ENCODE peak calls at places on chromosomes 6 and 20, in seven cellular contexts. S is NB4, F is heart left ventricle, D is prostate gland, N is uterus, H is esophagus squamous epithelium, T is lower leg skin. C is an unnamed sample.

GRCh38 chr20:19710336-19710721 is 47.7 kb upstream of the RIN2 start:
- DNase-seq in T (no peak), D (no peak), F (no peak), N (no peak), S (no peak), H (no peak), C (no peak)

GRCh38 chr6:48560408-48560807 is 449.4 kb upstream of the PTCHD4 start:
- DNase-seq in T (no peak), F (no peak), H (no peak), N (no peak), S (no peak), D (no peak), C (no peak)

GRCh38 chr6:73798592-73798991 is 102.6 kb downstream of the CD109 start:
- DNase-seq in T (no peak), N (peak), H (no peak), F (peak), D (no peak), S (peak), C (no peak)

GRCh38 chr6:105510746-105511145 is 107.9 kb upstream of the PREP start:
- DNase-seq in D (no peak), T (no peak), S (no peak), H (no peak), F (no peak), N (no peak), C (no peak)

GRCh38 chr20:25584905-25585704 is at the start of gene NINL:
- DNase-seq in H (no peak), T (peak), N (peak), F (peak), D (peak), S (no peak), C (peak)

GRCh38 chr20:32278199-32278643 is 770 bp downstream of the KIF3B start:
- DNase-seq in F (no peak), H (no peak), D (no peak), T (no peak), N (no peak), S (peak), C (peak)

GRCh38 chr6:161088676-161089328 is 97.2 kb downstream of the MAP3K4 start:
- DNase-seq in F (no peak), T (no peak), D (no peak), H (no peak), S (peak), N (no peak), C (no peak)

GRCh38 chr20:19981091-19981490 is 36.1 kb upstream of the NAA20 start:
- DNase-seq in H (no peak), D (no peak), T (peak), F (no peak), N (no peak), S (peak), C (no peak)

GRCh38 chr6:2245954-2246863 is 804 bp upstream of the GMDS start:
- DNase-seq in H (peak), N (peak), D (peak), T (peak), S (peak), F (peak), C (peak)

GRCh38 chr6:38975621-38976049 is 72.9 kb upstream of the GLP1R start:
- DNase-seq in H (no peak), S (no peak), N (no peak), D (no peak), F (no peak), T (no peak), C (no peak)

GRCh38 chr6:53794073-53794719 is 609 bp upstream of the LRRC1 start:
- DNase-seq in H (no peak), T (peak), S (peak), N (peak), D (peak), F (peak), C (peak)

GRCh38 chr6:36244641-36245280 is 25.1 kb upstream of the PNPLA1 start:
- DNase-seq in T (no peak), N (no peak), D (no peak), H (no peak), F (no peak), S (no peak), C (no peak)

GRCh38 chr20:4813839-4814695 is 92.4 kb downstream of the PRND start:
- DNase-seq in H (peak), D (no peak), N (no peak), T (no peak), S (peak), F (no peak), C (peak)

GRCh38 chr6:144725731-144726522 is 440.8 kb downstream of the UTRN start:
- DNase-seq in F (peak), D (peak), H (no peak), S (peak), T (no peak), N (no peak), C (no peak)

GRCh38 chr6:34152806-34153565 is 7.1 kb upstream of the GRM4 start:
- DNase-seq in N (no peak), H (no peak), S (no peak), F (no peak), T (peak), D (no peak), C (no peak)

GRCh38 chr6:9543649-9544048 is 871.2 kb downstream of the TFAP2A start:
- DNase-seq in D (no peak), N (no peak), F (no peak), H (no peak), T (no peak), S (peak), C (no peak)

GRCh38 chr6:91569071-91569470 is 982.2 kb upstream of the MAP3K7 start:
- DNase-seq in D (no peak), S (no peak), F (no peak), N (no peak), T (no peak), H (no peak), C (no peak)

GRCh38 chr20:50286609-50287008 is 96.0 kb downstream of the CEBPB start:
- DNase-seq in N (peak), F (no peak), D (no peak), T (peak), S (no peak), H (no peak), C (peak)

GRCh38 chr6:50720623-50721022 is 7.3 kb downstream of the TFAP2D start:
- DNase-seq in F (no peak), S (peak), H (no peak), N (no peak), D (no peak), T (no peak), C (no peak)

GRCh38 chr20:45545754-45546453 is 1.3 kb downstream of the EPPIN start:
- DNase-seq in N (no peak), H (no peak), D (no peak), S (peak), F (no peak), T (no peak), C (no peak)

GRCh38 chr6:34142599-34142998 is 3.3 kb downstream of the GRM4 start:
- DNase-seq in N (no peak), S (no peak), D (no peak), T (no peak), F (no peak), H (no peak), C (no peak)

GRCh38 chr20:53826597-53827291 is 233.1 kb upstream of the ZNF217 start:
- DNase-seq in S (peak), H (no peak), D (no peak), N (no peak), T (no peak), F (no peak), C (peak)

GRCh38 chr6:74431873-74432272 is 735.9 kb downstream of the CD109 start:
- DNase-seq in N (no peak), S (no peak), D (no peak), T (no peak), F (no peak), H (no peak), C (no peak)

GRCh38 chr6:34053721-34054120 is 92.2 kb downstream of the GRM4 start:
- DNase-seq in D (no peak), N (no peak), H (no peak), S (no peak), F (no peak), T (no peak), C (no peak)

GRCh38 chr6:3874069-3874468 is 24.9 kb downstream of the FAM50B start:
- DNase-seq in D (no peak), F (no peak), T (peak), N (no peak), H (no peak), S (no peak), C (no peak)

GRCh38 chr6:36760685-36761435 is 63.2 kb downstream of the RAB44 start:
- DNase-seq in T (no peak), F (no peak), H (no peak), S (no peak), N (no peak), D (no peak), C (no peak)

GRCh38 chr6:129785756-129786135 is 75.4 kb downstream of the TMEM244 start:
- DNase-seq in H (no peak), N (no peak), T (no peak), S (no peak), D (no peak), F (no peak), C (no peak)

GRCh38 chr6:75208564-75209431 is 2.9 kb upstream of the COL12A1 start:
- DNase-seq in D (peak), S (peak), T (peak), F (peak), N (peak), H (peak), C (peak)

GRCh38 chr20:53933232-53933846 is 137.1 kb downstream of the BCAS1 start:
- DNase-seq in N (no peak), T (no peak), S (no peak), D (no peak), H (no peak), F (no peak), C (no peak)

GRCh38 chr20:32600681-32601237 is 15.6 kb upstream of the NOL4L start:
- DNase-seq in D (no peak), T (no peak), S (no peak), N (no peak), H (no peak), F (no peak), C (no peak)

GRCh38 chr20:59783020-59784010 is 150.1 kb downstream of the SYCP2 start:
- DNase-seq in F (peak), D (peak), N (peak), S (peak), H (no peak), T (peak), C (peak)

DNA sequence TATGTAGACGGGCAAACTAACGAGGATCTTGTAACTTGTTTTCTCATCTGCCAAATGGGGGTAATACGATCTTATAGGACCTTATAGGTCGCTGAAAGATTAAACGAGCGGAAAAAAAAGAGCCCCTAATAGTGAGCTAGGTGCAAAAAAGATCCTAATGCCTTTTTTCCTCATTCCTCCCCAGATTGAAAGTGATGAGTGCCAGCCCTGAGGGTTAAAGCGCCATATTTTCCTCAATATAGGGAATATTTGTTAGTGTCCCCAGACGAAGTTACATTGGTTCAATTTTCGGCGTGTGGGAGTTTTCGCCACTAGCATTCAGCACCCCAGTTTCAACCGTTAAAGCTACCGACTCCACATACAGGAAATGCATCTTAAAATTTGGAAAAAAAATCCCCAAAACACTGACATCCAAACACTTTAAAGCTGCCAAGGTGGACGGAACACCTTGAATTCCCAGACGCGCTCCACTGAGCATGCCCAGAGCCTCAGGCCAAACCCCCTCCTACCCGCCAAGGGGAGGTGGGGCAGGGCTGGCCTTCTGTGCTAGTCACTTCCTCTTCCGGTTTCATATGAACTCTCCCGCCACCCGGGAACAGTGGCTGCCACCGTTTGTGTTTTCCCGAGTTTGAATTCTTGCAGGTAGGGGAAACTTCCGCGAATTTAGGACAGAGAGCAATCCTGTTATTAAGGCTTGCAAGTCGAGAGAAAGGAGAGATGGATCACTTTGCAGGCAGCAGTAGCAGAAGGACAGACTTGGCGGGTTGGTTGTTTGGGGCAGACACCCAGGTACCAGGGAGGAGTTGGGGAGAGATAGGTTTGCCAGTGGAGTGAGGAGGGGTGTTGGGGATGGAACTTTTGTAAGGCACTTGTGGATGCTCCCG is at the start of gene PRIM2:
- DNase-seq in T (peak), H (peak), F (peak), N (peak), S (peak), D (peak), C (peak)
- TF ChIP-seq POLR2A in T (no peak), H (no peak), F (peak), N (peak), S (peak), D (peak), C (peak)

GRCh38 chr6:83065511-83066192 is at the start of gene UBE3D:
- DNase-seq in F (peak), H (peak), S (peak), T (peak), N (peak), D (peak), C (peak)
- TF ChIP-seq POLR2A in F (peak), H (no peak), S (peak), T (no peak), N (no peak), D (no peak), C (peak)

GRCh38 chr6:26521485-26522391 is 16.4 kb upstream of the HMGN4 start:
- DNase-seq in T (peak), N (peak), H (peak), F (peak), S (peak), D (peak), C (peak)
- TF ChIP-seq POLR2A in T (peak), N (no peak), H (peak), F (peak), S (no peak), D (peak), C (peak)

GRCh38 chr6:6811151-6812002 is 222.9 kb downstream of the LY86 start:
- DNase-seq in N (no peak), S (peak), D (no peak), H (no peak), T (peak), F (no peak), C (peak)
- TF ChIP-seq POLR2A in N (no peak), S (no peak), D (peak), H (no peak), T (no peak), F (no peak), C (peak)

GRCh38 chr20:38346247-38346651 is at the start of gene LBP:
- DNase-seq in N (no peak), D (no peak), F (no peak), S (no peak), T (no peak), H (no peak), C (no peak)
- TF ChIP-seq POLR2A in N (no peak), D (no peak), F (no peak), S (no peak), T (no peak), H (no peak), C (no peak)

DNA sequence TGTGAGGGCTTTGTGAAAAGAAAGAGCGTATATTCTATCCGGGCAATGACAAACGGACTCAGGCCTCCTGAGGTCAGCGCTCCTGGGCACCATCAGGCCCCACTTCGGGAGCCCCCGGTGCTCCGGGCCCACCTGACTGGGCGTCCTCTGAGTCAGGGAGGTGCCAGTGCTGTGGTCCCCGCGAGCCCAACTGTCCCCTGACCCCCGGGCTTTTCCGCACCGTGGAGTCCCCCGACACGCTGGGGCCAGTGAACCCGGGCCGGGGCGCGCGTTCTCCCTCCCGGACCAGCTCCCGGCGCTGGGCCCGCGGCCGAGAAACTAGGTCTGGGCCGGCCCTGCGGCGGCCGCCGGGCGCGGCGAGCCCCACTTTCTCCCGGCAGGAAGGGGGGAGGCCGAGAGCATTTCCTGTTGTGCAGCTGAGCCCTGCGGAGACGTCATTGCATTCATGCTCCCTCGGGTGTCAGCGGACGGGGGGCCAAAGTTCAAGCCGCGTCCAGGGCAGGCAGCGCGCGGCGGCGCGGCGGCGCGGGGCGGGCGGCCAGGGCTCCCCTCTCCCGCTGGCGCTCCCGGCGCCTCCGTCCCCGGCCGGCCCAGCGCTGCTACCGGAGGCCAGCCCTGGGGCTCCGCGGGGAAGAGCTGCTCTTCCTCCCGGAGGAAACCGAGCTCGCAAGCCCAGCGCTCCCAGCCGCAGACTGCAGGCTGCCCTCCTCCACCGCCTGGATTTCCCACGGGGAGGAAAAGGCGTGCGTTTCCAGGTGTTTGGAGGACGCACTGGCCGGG is 18.3 kb downstream of the HIVEP2 start:
- DNase-seq in D (peak), N (peak), H (peak), S (peak), T (peak), F (peak), C (peak)
- TF ChIP-seq POLR2A in D (peak), N (no peak), H (peak), S (no peak), T (no peak), F (peak), C (peak)